ENCODE peak calls at places on chromosomes 16 and 17, in six cellular contexts. One of them, this sample, is unnamed.

GRCh38 chr17:71252446-71252845 is 868.4 kb upstream of the SOX9 start:
- DNase-seq in body of pancreas: no peak
- DNase-seq in CD8-positive, alpha-beta T cell: no peak
- DNase-seq in mammary epithelial cell: no peak
- DNase-seq in astrocyte: peak; percentile 54
- DNase-seq in endothelial cell of umbilical vein: no peak
- DNase-seq in this sample: no peak

GRCh38 chr17:54085020-54085419 is 262.3 kb downstream of the KIF2B start:
- DNase-seq in endothelial cell of umbilical vein: no peak
- DNase-seq in mammary epithelial cell: no peak
- DNase-seq in body of pancreas: no peak
- DNase-seq in CD8-positive, alpha-beta T cell: no peak
- DNase-seq in astrocyte: no peak
- DNase-seq in this sample: no peak

GRCh38 chr17:48478224-48479013 is 48.4 kb upstream of the SKAP1 start:
- DNase-seq in astrocyte: no peak
- DNase-seq in CD8-positive, alpha-beta T cell: no peak
- DNase-seq in endothelial cell of umbilical vein: no peak
- DNase-seq in mammary epithelial cell: no peak
- DNase-seq in body of pancreas: no peak
- DNase-seq in this sample: no peak

GRCh38 chr16:14003119-14003570 is 68.0 kb upstream of the MRTFB start:
- DNase-seq in CD8-positive, alpha-beta T cell: no peak
- DNase-seq in mammary epithelial cell: peak; percentile 77
- DNase-seq in astrocyte: peak; percentile 65
- DNase-seq in body of pancreas: peak; percentile 21
- DNase-seq in endothelial cell of umbilical vein: peak; percentile 29
- DNase-seq in this sample: peak; percentile 75

GRCh38 chr17:66398617-66399016 is 96.2 kb downstream of the PRKCA start:
- DNase-seq in CD8-positive, alpha-beta T cell: no peak
- DNase-seq in body of pancreas: no peak
- DNase-seq in endothelial cell of umbilical vein: no peak
- DNase-seq in astrocyte: no peak
- DNase-seq in mammary epithelial cell: no peak
- DNase-seq in this sample: no peak

GRCh38 chr17:31564883-31565297 is 173.4 kb downstream of the RAB11FIP4 start:
- DNase-seq in body of pancreas: peak; percentile 59
- DNase-seq in astrocyte: peak; percentile 79
- DNase-seq in CD8-positive, alpha-beta T cell: no peak
- DNase-seq in endothelial cell of umbilical vein: no peak
- DNase-seq in mammary epithelial cell: peak; percentile 26
- DNase-seq in this sample: no peak

GRCh38 chr16:4094138-4094773 is 22.0 kb downstream of the ADCY9 start:
- DNase-seq in astrocyte: no peak
- DNase-seq in body of pancreas: no peak
- DNase-seq in mammary epithelial cell: no peak
- DNase-seq in CD8-positive, alpha-beta T cell: no peak
- DNase-seq in endothelial cell of umbilical vein: no peak
- DNase-seq in this sample: no peak

GRCh38 chr17:49252148-49252682 is 21.6 kb upstream of the PHOSPHO1 start:
- DNase-seq in endothelial cell of umbilical vein: no peak
- DNase-seq in mammary epithelial cell: peak; percentile 12
- DNase-seq in astrocyte: no peak
- DNase-seq in CD8-positive, alpha-beta T cell: no peak
- DNase-seq in body of pancreas: no peak
- DNase-seq in this sample: no peak

GRCh38 chr17:33469411-33469810 is 176.3 kb upstream of the ASIC2 start:
- DNase-seq in CD8-positive, alpha-beta T cell: no peak
- DNase-seq in mammary epithelial cell: no peak
- DNase-seq in endothelial cell of umbilical vein: no peak
- DNase-seq in body of pancreas: no peak
- DNase-seq in astrocyte: no peak
- DNase-seq in this sample: no peak

GRCh38 chr16:50622643-50623369 is 58.3 kb downstream of the SNX20 start:
- DNase-seq in astrocyte: no peak
- DNase-seq in mammary epithelial cell: no peak
- DNase-seq in CD8-positive, alpha-beta T cell: no peak
- DNase-seq in endothelial cell of umbilical vein: no peak
- DNase-seq in body of pancreas: no peak
- DNase-seq in this sample: no peak

GRCh38 chr17:38636054-38636453 is 30.3 kb upstream of the SRCIN1 start:
- DNase-seq in endothelial cell of umbilical vein: no peak
- DNase-seq in mammary epithelial cell: no peak
- DNase-seq in CD8-positive, alpha-beta T cell: no peak
- DNase-seq in astrocyte: no peak
- DNase-seq in body of pancreas: no peak
- DNase-seq in this sample: no peak

GRCh38 chr17:76789235-76789788 is 51.4 kb downstream of the MFSD11 start:
- DNase-seq in endothelial cell of umbilical vein: no peak
- DNase-seq in body of pancreas: no peak
- DNase-seq in astrocyte: no peak
- DNase-seq in CD8-positive, alpha-beta T cell: no peak
- DNase-seq in mammary epithelial cell: no peak
- DNase-seq in this sample: no peak
- TF ChIP-seq CTCF in endothelial cell of umbilical vein: no peak
- TF ChIP-seq CTCF in body of pancreas: no peak
- TF ChIP-seq CTCF in astrocyte: no peak
- TF ChIP-seq CTCF in CD8-positive, alpha-beta T cell: no peak
- TF ChIP-seq CTCF in mammary epithelial cell: no peak
- TF ChIP-seq CTCF in this sample: no peak

GRCh38 chr17:385836-386144 is 33.2 kb upstream of the RPH3AL start:
- DNase-seq in endothelial cell of umbilical vein: no peak
- DNase-seq in body of pancreas: no peak
- DNase-seq in mammary epithelial cell: no peak
- DNase-seq in astrocyte: no peak
- DNase-seq in CD8-positive, alpha-beta T cell: no peak
- DNase-seq in this sample: no peak
- H3K27ac ChIP-seq in endothelial cell of umbilical vein: no peak overlapping the region
- H3K27ac ChIP-seq in body of pancreas: peak overlapping the region; percentile 66
- H3K27ac ChIP-seq in mammary epithelial cell: no peak overlapping the region
- H3K27ac ChIP-seq in astrocyte: no peak overlapping the region
- H3K27ac ChIP-seq in CD8-positive, alpha-beta T cell: no peak overlapping the region
- H3K27ac ChIP-seq in this sample: peak overlapping the region; percentile 15

DNA sequence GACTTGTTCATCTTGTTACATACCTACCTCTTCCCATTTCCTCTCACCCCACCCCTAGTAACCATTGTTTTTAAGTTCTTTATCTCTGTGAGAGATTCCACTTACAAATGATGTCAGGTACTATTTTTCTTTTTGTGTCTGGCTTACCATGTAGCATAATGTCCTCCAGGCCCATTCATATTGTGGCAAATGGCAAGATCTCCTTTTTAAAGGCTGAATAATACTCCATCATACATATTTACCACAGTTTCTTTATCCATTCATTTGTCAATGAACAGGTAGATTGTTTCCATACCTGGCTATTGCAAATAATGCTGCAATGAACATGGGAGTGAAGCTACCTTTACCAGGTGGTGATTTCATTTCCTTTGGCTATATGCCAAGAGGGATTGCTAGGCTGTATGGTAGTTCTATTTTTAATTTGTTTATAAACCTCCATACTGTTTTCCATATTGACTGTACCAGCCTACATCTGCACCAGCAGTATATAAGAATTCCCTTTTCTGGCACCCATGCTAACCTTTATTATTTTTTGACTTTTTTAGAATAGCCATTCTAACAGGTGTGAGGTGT is 53.9 kb downstream of the NSRP1 start:
- DNase-seq in mammary epithelial cell: peak; percentile 47
- DNase-seq in endothelial cell of umbilical vein: no peak
- DNase-seq in astrocyte: no peak
- DNase-seq in body of pancreas: no peak
- DNase-seq in CD8-positive, alpha-beta T cell: no peak
- DNase-seq in this sample: peak; percentile 11
- TF ChIP-seq CTCF in mammary epithelial cell: no peak
- TF ChIP-seq CTCF in endothelial cell of umbilical vein: no peak
- TF ChIP-seq CTCF in astrocyte: no peak
- TF ChIP-seq CTCF in body of pancreas: no peak
- TF ChIP-seq CTCF in CD8-positive, alpha-beta T cell: no peak
- TF ChIP-seq CTCF in this sample: no peak

GRCh38 chr17:42131232-42131631 is 8.6 kb downstream of the HSPB9 start:
- DNase-seq in astrocyte: no peak
- DNase-seq in CD8-positive, alpha-beta T cell: no peak
- DNase-seq in endothelial cell of umbilical vein: no peak
- DNase-seq in mammary epithelial cell: no peak
- DNase-seq in body of pancreas: no peak
- DNase-seq in this sample: no peak

GRCh38 chr17:42132941-42133340 is 10.3 kb downstream of the HSPB9 start:
- DNase-seq in CD8-positive, alpha-beta T cell: no peak
- DNase-seq in astrocyte: peak; percentile 88
- DNase-seq in endothelial cell of umbilical vein: peak; percentile 48
- DNase-seq in mammary epithelial cell: peak; percentile 83
- DNase-seq in body of pancreas: peak; percentile 85
- DNase-seq in this sample: no peak

GRCh38 chr17:42133461-42134041 is 10.9 kb downstream of the HSPB9 start:
- DNase-seq in mammary epithelial cell: peak; percentile 19
- DNase-seq in CD8-positive, alpha-beta T cell: no peak
- DNase-seq in astrocyte: no peak
- DNase-seq in endothelial cell of umbilical vein: no peak
- DNase-seq in body of pancreas: peak; percentile 75
- DNase-seq in this sample: no peak

GRCh38 chr17:42130310-42130936 is 7.8 kb downstream of the HSPB9 start:
- DNase-seq in body of pancreas: no peak
- DNase-seq in endothelial cell of umbilical vein: no peak
- DNase-seq in mammary epithelial cell: no peak
- DNase-seq in astrocyte: no peak
- DNase-seq in CD8-positive, alpha-beta T cell: no peak
- DNase-seq in this sample: no peak

DNA sequence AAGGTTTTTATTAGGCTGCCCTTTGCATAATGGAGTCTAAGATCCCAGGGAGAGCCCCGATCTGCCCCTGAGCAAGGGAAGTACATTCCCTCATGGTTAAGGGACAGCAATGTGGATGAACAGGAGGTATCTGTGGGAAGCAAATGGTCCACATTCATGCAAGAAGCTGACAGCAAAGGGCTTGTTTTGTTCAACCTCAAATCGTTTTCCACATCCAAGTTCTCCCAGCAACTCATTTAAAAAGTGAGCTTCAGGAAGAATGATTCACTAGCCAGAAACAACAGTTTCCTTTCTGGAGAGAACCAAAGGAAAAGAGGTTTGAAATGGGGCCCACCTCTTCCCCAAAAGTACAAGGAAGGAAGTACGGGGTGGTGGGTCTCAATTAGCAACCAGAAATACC is 9.4 kb downstream of the HSPB9 start:
- DNase-seq in astrocyte: peak; percentile 47
- DNase-seq in body of pancreas: no peak
- DNase-seq in endothelial cell of umbilical vein: peak; percentile 85
- DNase-seq in mammary epithelial cell: no peak
- DNase-seq in CD8-positive, alpha-beta T cell: no peak
- DNase-seq in this sample: no peak
- H3K27ac ChIP-seq in astrocyte: peak overlapping the region; percentile 25
- H3K27ac ChIP-seq in body of pancreas: no peak overlapping the region
- H3K27ac ChIP-seq in endothelial cell of umbilical vein: peak overlapping the region; percentile 71
- H3K27ac ChIP-seq in mammary epithelial cell: no peak overlapping the region
- H3K27ac ChIP-seq in CD8-positive, alpha-beta T cell: no peak overlapping the region
- H3K27ac ChIP-seq in this sample: no peak overlapping the region

DNA sequence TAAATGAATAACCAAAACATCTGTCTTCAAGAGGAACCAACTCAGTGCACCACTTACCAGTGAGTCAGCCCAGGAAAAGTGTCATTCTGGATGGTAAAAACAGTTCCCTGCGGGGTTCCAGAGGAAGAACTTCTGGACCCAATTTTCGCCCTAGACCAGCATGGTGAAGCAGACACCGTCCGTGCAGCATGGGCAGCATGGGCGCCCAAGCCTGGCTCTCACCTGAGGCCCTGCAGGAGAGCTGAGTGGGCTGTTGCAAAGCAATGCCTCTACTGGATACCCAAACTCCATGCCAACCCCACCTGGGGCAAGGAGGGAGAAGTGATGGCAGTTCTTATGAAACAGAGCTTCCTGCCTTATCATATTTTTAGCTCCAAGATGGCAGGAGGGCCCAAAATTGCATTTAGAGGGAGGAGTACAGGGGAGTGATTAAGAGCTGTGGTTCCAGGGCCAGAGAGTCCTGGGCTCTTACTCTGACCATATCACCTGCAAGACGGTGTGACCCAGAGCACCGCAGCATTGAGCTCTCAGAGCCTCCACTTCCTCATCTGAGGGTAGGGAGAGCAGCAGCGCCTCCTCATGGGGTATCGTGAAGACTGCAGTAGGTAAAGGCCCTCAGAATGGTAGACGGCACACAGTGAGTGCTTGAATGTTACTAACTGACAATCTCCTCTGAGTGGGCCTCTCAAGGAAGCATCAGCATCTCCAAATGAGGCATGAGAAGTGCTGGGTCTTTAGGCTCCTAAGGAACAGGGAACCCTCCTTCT is 16.6 kb upstream of the INPP5K start:
- DNase-seq in astrocyte: no peak
- DNase-seq in body of pancreas: no peak
- DNase-seq in endothelial cell of umbilical vein: no peak
- DNase-seq in CD8-positive, alpha-beta T cell: peak; percentile 24
- DNase-seq in mammary epithelial cell: no peak
- DNase-seq in this sample: no peak
- TF ChIP-seq CTCF in astrocyte: peak; percentile 6
- TF ChIP-seq CTCF in body of pancreas: no peak
- TF ChIP-seq CTCF in endothelial cell of umbilical vein: peak; percentile 49
- TF ChIP-seq CTCF in CD8-positive, alpha-beta T cell: peak; percentile 41
- TF ChIP-seq CTCF in mammary epithelial cell: peak; percentile 2
- TF ChIP-seq CTCF in this sample: no peak

GRCh38 chr16:11563493-11564040 is 23.2 kb downstream of the LITAF start:
- DNase-seq in endothelial cell of umbilical vein: no peak
- DNase-seq in body of pancreas: no peak
- DNase-seq in astrocyte: no peak
- DNase-seq in mammary epithelial cell: no peak
- DNase-seq in CD8-positive, alpha-beta T cell: no peak
- DNase-seq in this sample: no peak
- H3K27ac ChIP-seq in endothelial cell of umbilical vein: no peak overlapping the region
- H3K27ac ChIP-seq in body of pancreas: peak overlapping the region; percentile 10
- H3K27ac ChIP-seq in astrocyte: no peak overlapping the region
- H3K27ac ChIP-seq in mammary epithelial cell: peak overlapping the region; percentile 6
- H3K27ac ChIP-seq in CD8-positive, alpha-beta T cell: peak overlapping the region; percentile 11
- H3K27ac ChIP-seq in this sample: peak overlapping the region; percentile 73

GRCh38 chr17:51711581-51711980 is 446.9 kb downstream of the CA10 start:
- DNase-seq in endothelial cell of umbilical vein: no peak
- DNase-seq in mammary epithelial cell: no peak
- DNase-seq in CD8-positive, alpha-beta T cell: no peak
- DNase-seq in body of pancreas: no peak
- DNase-seq in astrocyte: no peak
- DNase-seq in this sample: no peak
- TF ChIP-seq CTCF in endothelial cell of umbilical vein: no peak
- TF ChIP-seq CTCF in mammary epithelial cell: no peak
- TF ChIP-seq CTCF in CD8-positive, alpha-beta T cell: no peak
- TF ChIP-seq CTCF in body of pancreas: no peak
- TF ChIP-seq CTCF in astrocyte: no peak
- TF ChIP-seq CTCF in this sample: no peak

GRCh38 chr16:11914759-11915643 is 755 bp downstream of the GSPT1 start:
- DNase-seq in mammary epithelial cell: peak; percentile 33
- DNase-seq in endothelial cell of umbilical vein: peak; percentile 11
- DNase-seq in body of pancreas: peak; percentile 44
- DNase-seq in CD8-positive, alpha-beta T cell: peak; percentile 7
- DNase-seq in astrocyte: peak; percentile 14
- DNase-seq in this sample: no peak
- H3K27ac ChIP-seq in mammary epithelial cell: peak overlapping the region; percentile 78
- H3K27ac ChIP-seq in endothelial cell of umbilical vein: peak overlapping the region; percentile 76
- H3K27ac ChIP-seq in body of pancreas: peak overlapping the region; percentile 87
- H3K27ac ChIP-seq in CD8-positive, alpha-beta T cell: peak overlapping the region; percentile 68
- H3K27ac ChIP-seq in astrocyte: peak overlapping the region; percentile 85
- H3K27ac ChIP-seq in this sample: peak overlapping the region; percentile 87